ENCODE peak calls at places on chromosomes 4 and X, in nine cellular contexts. One of them, this sample, is unnamed. For H3K4me1, the result is how much of the 10 kb centered on the place peaks cover.

GRCh38 chrX:136491832-136492231 is 4.1 kb downstream of the BRS3 start:
- DNase-seq in spleen: no peak
- DNase-seq in hepatocyte: no peak
- DNase-seq in Panc1: no peak
- DNase-seq in tibial nerve: no peak
- DNase-seq in adrenal gland: no peak
- DNase-seq in neural progenitor cell: peak
- DNase-seq in testis: no peak
- DNase-seq in fibroblast of lung: no peak
- DNase-seq in this sample: no peak

GRCh38 chr4:141642711-141643110 is 6.3 kb downstream of the IL15 start:
- DNase-seq in spleen: no peak
- DNase-seq in hepatocyte: no peak
- DNase-seq in Panc1: no peak
- DNase-seq in tibial nerve: no peak
- DNase-seq in adrenal gland: no peak
- DNase-seq in neural progenitor cell: no peak
- DNase-seq in testis: no peak
- DNase-seq in fibroblast of lung: no peak
- DNase-seq in this sample: peak

GRCh38 chrX:133294126-133294525 is 76.0 kb upstream of the TFDP3 start:
- DNase-seq in spleen: no peak
- DNase-seq in hepatocyte: no peak
- DNase-seq in Panc1: no peak
- DNase-seq in tibial nerve: no peak
- DNase-seq in adrenal gland: no peak
- DNase-seq in neural progenitor cell: no peak
- DNase-seq in testis: no peak
- DNase-seq in fibroblast of lung: peak
- DNase-seq in this sample: no peak

GRCh38 chr4:174334628-174335027 is 50.9 kb downstream of the CEP44 start:
- DNase-seq in spleen: no peak
- DNase-seq in hepatocyte: no peak
- DNase-seq in Panc1: no peak
- DNase-seq in tibial nerve: no peak
- DNase-seq in adrenal gland: no peak
- DNase-seq in neural progenitor cell: no peak
- DNase-seq in testis: no peak
- DNase-seq in fibroblast of lung: no peak
- DNase-seq in this sample: peak

GRCh38 chr4:43132010-43132582 is 239.6 kb downstream of the GRXCR1 start:
- DNase-seq in spleen: peak
- DNase-seq in hepatocyte: peak
- DNase-seq in Panc1: no peak
- DNase-seq in tibial nerve: no peak
- DNase-seq in adrenal gland: peak
- DNase-seq in neural progenitor cell: peak
- DNase-seq in testis: peak
- DNase-seq in fibroblast of lung: peak
- DNase-seq in this sample: peak

GRCh38 chr4:101279377-101279871 is 67.9 kb downstream of the PPP3CA start:
- DNase-seq in spleen: no peak
- DNase-seq in hepatocyte: peak
- DNase-seq in Panc1: no peak
- DNase-seq in tibial nerve: peak
- DNase-seq in adrenal gland: peak
- DNase-seq in neural progenitor cell: no peak
- DNase-seq in testis: peak
- DNase-seq in fibroblast of lung: peak
- DNase-seq in this sample: peak

GRCh38 chr4:3440979-3441500 is 728 bp upstream of the HGFAC start:
- DNase-seq in spleen: no peak
- DNase-seq in hepatocyte: no peak
- DNase-seq in Panc1: no peak
- DNase-seq in tibial nerve: no peak
- DNase-seq in adrenal gland: no peak
- DNase-seq in neural progenitor cell: no peak
- DNase-seq in testis: no peak
- DNase-seq in fibroblast of lung: peak
- DNase-seq in this sample: peak

GRCh38 chr4:10461091-10461849 is 4.0 kb upstream of the ZNF518B start:
- DNase-seq in spleen: peak
- DNase-seq in hepatocyte: peak
- DNase-seq in Panc1: peak
- DNase-seq in tibial nerve: peak
- DNase-seq in adrenal gland: peak
- DNase-seq in neural progenitor cell: peak
- DNase-seq in testis: peak
- DNase-seq in fibroblast of lung: peak
- DNase-seq in this sample: peak

GRCh38 chr4:137946423-137946822 is 295.7 kb downstream of the SLC7A11 start:
- DNase-seq in spleen: no peak
- DNase-seq in hepatocyte: no peak
- DNase-seq in Panc1: no peak
- DNase-seq in tibial nerve: no peak
- DNase-seq in adrenal gland: no peak
- DNase-seq in neural progenitor cell: no peak
- DNase-seq in testis: no peak
- DNase-seq in fibroblast of lung: peak
- DNase-seq in this sample: peak

GRCh38 chr4:16031554-16032381 is 52.1 kb downstream of the PROM1 start:
- DNase-seq in spleen: no peak
- DNase-seq in hepatocyte: no peak
- DNase-seq in Panc1: no peak
- DNase-seq in tibial nerve: no peak
- DNase-seq in adrenal gland: no peak
- DNase-seq in neural progenitor cell: no peak
- DNase-seq in testis: no peak
- DNase-seq in fibroblast of lung: no peak
- DNase-seq in this sample: no peak
- H3K4me1 ChIP-seq in spleen: under half
- H3K4me1 ChIP-seq in hepatocyte: under half
- H3K4me1 ChIP-seq in Panc1: under half
- H3K4me1 ChIP-seq in tibial nerve: under half
- H3K4me1 ChIP-seq in adrenal gland: under half
- H3K4me1 ChIP-seq in neural progenitor cell: under half
- H3K4me1 ChIP-seq in testis: under half
- H3K4me1 ChIP-seq in fibroblast of lung: under half
- H3K4me1 ChIP-seq in this sample: under half

DNA sequence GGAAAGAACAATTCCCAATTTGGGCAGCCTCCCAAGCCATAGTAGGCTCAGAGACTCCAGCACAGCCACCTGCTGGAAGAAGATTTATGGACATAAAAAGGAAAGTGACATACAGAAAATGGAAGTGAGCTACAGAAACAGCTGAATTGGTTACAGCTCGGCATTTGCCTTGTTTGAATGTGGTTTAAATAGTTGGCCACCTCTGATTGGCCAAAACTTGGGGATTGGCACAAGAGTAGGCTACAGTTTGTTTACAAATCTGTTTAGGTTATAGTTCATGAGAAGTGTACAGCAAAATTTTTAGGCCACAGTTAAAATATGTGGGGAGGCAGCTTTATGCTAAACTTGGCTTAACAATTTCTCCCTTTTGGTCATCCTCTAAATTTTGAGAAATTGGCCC is 150.4 kb downstream of the MAGEC1 start:
- DNase-seq in spleen: no peak
- DNase-seq in hepatocyte: no peak
- DNase-seq in Panc1: no peak
- DNase-seq in tibial nerve: no peak
- DNase-seq in adrenal gland: no peak
- DNase-seq in neural progenitor cell: no peak
- DNase-seq in testis: no peak
- DNase-seq in fibroblast of lung: no peak
- DNase-seq in this sample: no peak
- H3K27ac ChIP-seq in spleen: no peak
- H3K27ac ChIP-seq in hepatocyte: no peak
- H3K27ac ChIP-seq in Panc1: no peak
- H3K27ac ChIP-seq in tibial nerve: no peak
- H3K27ac ChIP-seq in adrenal gland: no peak
- H3K27ac ChIP-seq in neural progenitor cell: no peak
- H3K27ac ChIP-seq in testis: no peak
- H3K27ac ChIP-seq in fibroblast of lung: no peak
- H3K27ac ChIP-seq in this sample: no peak

DNA sequence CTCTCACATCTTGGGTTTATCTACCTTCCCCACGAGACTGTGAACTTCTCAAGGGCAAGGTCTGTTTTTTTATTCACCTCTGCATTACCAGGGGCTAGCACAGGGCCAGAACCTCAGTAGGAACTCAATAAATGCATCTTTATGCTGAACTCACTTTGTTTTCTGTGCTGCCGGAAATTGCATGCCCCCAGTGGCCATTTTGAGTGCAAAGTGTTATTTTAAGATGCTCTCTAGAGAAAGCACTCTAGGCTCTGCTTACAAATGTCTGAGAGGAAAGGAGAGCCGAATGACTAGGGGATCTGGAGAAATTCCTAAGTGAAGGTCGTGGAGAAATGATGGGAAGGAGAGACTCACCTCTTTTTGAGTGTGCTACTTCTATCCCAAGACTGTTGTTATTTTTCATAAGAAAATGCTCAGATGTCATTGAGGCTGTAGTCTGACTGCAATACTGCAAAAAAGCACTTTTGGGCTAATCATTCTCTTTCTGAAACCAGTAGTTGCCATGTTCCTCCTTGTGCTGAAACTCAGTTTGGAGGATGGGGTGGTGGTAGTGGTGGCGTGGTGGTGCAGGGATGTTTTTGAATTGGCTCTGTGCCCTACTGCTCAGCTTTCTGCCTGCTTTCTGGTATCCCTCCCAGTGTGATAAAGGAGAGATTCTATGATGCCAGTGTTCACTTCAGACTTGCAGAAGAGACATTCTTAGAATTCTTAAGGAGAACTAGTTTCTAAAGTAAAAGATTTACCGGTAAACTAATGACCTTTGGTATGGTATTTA is 41.3 kb downstream of the DOCK11 start:
- DNase-seq in spleen: no peak
- DNase-seq in hepatocyte: no peak
- DNase-seq in Panc1: no peak
- DNase-seq in tibial nerve: no peak
- DNase-seq in adrenal gland: no peak
- DNase-seq in neural progenitor cell: peak
- DNase-seq in testis: no peak
- DNase-seq in fibroblast of lung: peak
- DNase-seq in this sample: no peak
- TF ChIP-seq CTCF in spleen: peak
- TF ChIP-seq CTCF in hepatocyte: peak
- TF ChIP-seq CTCF in Panc1: peak
- TF ChIP-seq CTCF in tibial nerve: peak
- TF ChIP-seq CTCF in adrenal gland: peak
- TF ChIP-seq CTCF in neural progenitor cell: peak
- TF ChIP-seq CTCF in testis: peak
- TF ChIP-seq CTCF in fibroblast of lung: peak
- TF ChIP-seq CTCF in this sample: peak

DNA sequence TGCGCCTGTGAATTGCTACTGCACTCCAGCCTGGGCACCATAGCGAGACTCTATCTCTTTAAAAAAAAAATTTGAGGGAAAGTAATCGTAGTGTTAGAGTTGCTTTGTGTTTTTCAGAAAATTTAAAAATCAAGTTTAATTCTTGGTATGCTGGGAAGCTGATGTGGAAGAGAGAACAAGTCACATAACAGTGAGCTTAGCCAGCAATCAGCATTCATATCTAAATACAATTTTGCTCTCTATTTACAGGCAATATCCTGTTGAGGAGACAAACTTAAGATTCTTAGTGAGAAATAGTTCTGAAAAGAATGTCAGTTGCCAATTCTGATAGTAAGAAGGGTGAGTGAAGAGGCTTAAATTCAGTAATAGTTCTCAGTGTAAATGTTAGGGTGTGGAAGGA is 9.6 kb upstream of the NDUFC1 start:
- DNase-seq in spleen: no peak
- DNase-seq in hepatocyte: no peak
- DNase-seq in Panc1: no peak
- DNase-seq in tibial nerve: no peak
- DNase-seq in adrenal gland: no peak
- DNase-seq in neural progenitor cell: no peak
- DNase-seq in testis: no peak
- DNase-seq in fibroblast of lung: no peak
- DNase-seq in this sample: no peak
- H3K4me1 ChIP-seq in spleen: half or more
- H3K4me1 ChIP-seq in hepatocyte: under half
- H3K4me1 ChIP-seq in Panc1: under half
- H3K4me1 ChIP-seq in tibial nerve: under half
- H3K4me1 ChIP-seq in adrenal gland: half or more
- H3K4me1 ChIP-seq in neural progenitor cell: under half
- H3K4me1 ChIP-seq in testis: under half
- H3K4me1 ChIP-seq in fibroblast of lung: under half
- H3K4me1 ChIP-seq in this sample: under half

GRCh38 chrX:149540133-149540620 is 635 bp upstream of the EOLA1 start:
- DNase-seq in spleen: peak
- DNase-seq in hepatocyte: peak
- DNase-seq in Panc1: no peak
- DNase-seq in tibial nerve: peak
- DNase-seq in adrenal gland: peak
- DNase-seq in neural progenitor cell: peak
- DNase-seq in testis: peak
- DNase-seq in fibroblast of lung: peak
- DNase-seq in this sample: no peak

GRCh38 chrX:149541521-149542047 is 772 bp downstream of the EOLA1 start:
- DNase-seq in spleen: no peak
- DNase-seq in hepatocyte: no peak
- DNase-seq in Panc1: no peak
- DNase-seq in tibial nerve: no peak
- DNase-seq in adrenal gland: peak
- DNase-seq in neural progenitor cell: peak
- DNase-seq in testis: no peak
- DNase-seq in fibroblast of lung: no peak
- DNase-seq in this sample: no peak

GRCh38 chrX:149540621-149541520 is at the start of gene EOLA1:
- DNase-seq in spleen: peak
- DNase-seq in hepatocyte: peak
- DNase-seq in Panc1: peak
- DNase-seq in tibial nerve: peak
- DNase-seq in adrenal gland: peak
- DNase-seq in neural progenitor cell: no peak
- DNase-seq in testis: peak
- DNase-seq in fibroblast of lung: peak
- DNase-seq in this sample: peak

DNA sequence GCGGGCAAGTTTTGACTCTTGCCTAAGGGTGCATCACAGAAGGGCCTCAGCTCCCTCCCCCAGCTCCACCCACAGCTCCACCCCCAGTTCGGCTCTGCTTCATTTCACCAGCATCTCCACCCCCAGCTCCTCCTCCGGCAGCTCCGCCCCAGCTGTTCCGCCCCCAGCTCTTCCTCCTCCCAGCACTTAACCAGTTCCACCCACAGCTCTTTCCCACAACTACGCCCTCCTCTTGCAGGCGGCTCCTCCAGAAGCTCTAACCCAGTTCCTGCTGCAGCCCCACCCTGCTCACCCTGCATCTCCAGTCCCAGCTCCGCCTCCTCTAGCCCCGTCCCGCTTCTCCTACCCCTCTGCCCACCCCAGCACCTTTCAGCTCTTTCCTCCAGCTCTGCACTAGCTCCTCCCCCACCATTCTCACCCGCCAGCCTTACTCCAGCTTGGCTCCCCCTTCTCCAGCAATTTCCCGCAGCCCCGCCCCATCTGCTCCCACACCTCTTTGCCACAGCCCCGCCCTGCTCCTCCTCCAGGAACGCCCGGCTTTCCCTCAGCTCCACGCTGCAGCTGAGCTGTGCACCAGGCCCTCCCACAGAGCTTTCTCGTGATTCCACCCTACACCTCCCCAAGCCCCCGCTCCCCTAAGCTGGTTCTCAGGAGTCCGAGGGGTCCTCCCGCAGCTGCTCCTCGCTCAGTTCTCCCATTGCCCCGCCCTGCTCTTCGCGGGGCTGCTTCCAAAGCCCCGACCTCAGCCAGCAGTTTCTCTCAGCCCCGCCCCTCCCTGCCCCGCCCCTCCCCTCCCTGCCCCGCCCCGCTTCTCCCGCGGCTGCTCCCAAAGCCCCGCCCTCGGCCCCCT is 1.3 kb upstream of the EOLA1 start:
- DNase-seq in spleen: peak
- DNase-seq in hepatocyte: peak
- DNase-seq in Panc1: peak
- DNase-seq in tibial nerve: peak
- DNase-seq in adrenal gland: peak
- DNase-seq in neural progenitor cell: peak
- DNase-seq in testis: peak
- DNase-seq in fibroblast of lung: peak
- DNase-seq in this sample: peak
- H3K27ac ChIP-seq in spleen: peak
- H3K27ac ChIP-seq in hepatocyte: peak
- H3K27ac ChIP-seq in Panc1: peak
- H3K27ac ChIP-seq in tibial nerve: peak
- H3K27ac ChIP-seq in adrenal gland: peak
- H3K27ac ChIP-seq in neural progenitor cell: no peak
- H3K27ac ChIP-seq in testis: peak
- H3K27ac ChIP-seq in fibroblast of lung: peak
- H3K27ac ChIP-seq in this sample: peak